ENCODE peak calls at places on chromosomes 12 and 14, in ten cellular contexts. One of them, this sample, is unnamed.

GRCh38 chr12:95820096-95820703 is 29.6 kb upstream of the NTN4 start:
- DNase-seq in Ammon's horn: peak; percentile 46
- DNase-seq in stimulated activated CD8-positive, alpha-beta memory T cell treated with anti-CD3 and anti-CD28 coated beads, Interleukin-15, amount 100 ng/mL, for 24 hours: no peak
- DNase-seq in epithelial cell of prostate: no peak
- DNase-seq in activated effector memory CD4-positive, alpha-beta T cell treated with anti-CD3 and anti-CD28 coated beads, Interleukin-2, amount 50 U/mL, for 16 hours: no peak
- DNase-seq in sciatic nerve: no peak
- DNase-seq in C1 segment of cervical spinal cord: no peak
- DNase-seq in GM04504: no peak
- DNase-seq in IMR-90: peak; percentile 62
- DNase-seq in AG04449: no peak
- DNase-seq in this sample: peak; percentile 25

GRCh38 chr12:7937867-7938506 is 2.0 kb upstream of the SLC2A3 start:
- DNase-seq in C1 segment of cervical spinal cord: no peak
- DNase-seq in epithelial cell of prostate: no peak
- DNase-seq in activated effector memory CD4-positive, alpha-beta T cell treated with anti-CD3 and anti-CD28 coated beads, Interleukin-2, amount 50 U/mL, for 16 hours: peak; percentile 62
- DNase-seq in sciatic nerve: no peak
- DNase-seq in AG04449: no peak
- DNase-seq in stimulated activated CD8-positive, alpha-beta memory T cell treated with anti-CD3 and anti-CD28 coated beads, Interleukin-15, amount 100 ng/mL, for 24 hours: no peak
- DNase-seq in GM04504: no peak
- DNase-seq in IMR-90: no peak
- DNase-seq in Ammon's horn: no peak
- DNase-seq in this sample: peak; percentile 26

GRCh38 chr14:64337901-64338615 is 43.9 kb upstream of the ESR2 start:
- DNase-seq in AG04449: no peak
- DNase-seq in C1 segment of cervical spinal cord: peak; percentile 18
- DNase-seq in GM04504: peak; percentile 28
- DNase-seq in epithelial cell of prostate: peak; percentile 18
- DNase-seq in activated effector memory CD4-positive, alpha-beta T cell treated with anti-CD3 and anti-CD28 coated beads, Interleukin-2, amount 50 U/mL, for 16 hours: no peak
- DNase-seq in sciatic nerve: peak; percentile 70
- DNase-seq in stimulated activated CD8-positive, alpha-beta memory T cell treated with anti-CD3 and anti-CD28 coated beads, Interleukin-15, amount 100 ng/mL, for 24 hours: no peak
- DNase-seq in Ammon's horn: peak; percentile 55
- DNase-seq in IMR-90: peak; percentile 58
- DNase-seq in this sample: peak; percentile 44

GRCh38 chr12:3869860-3870259 is 3.3 kb downstream of the PARP11 start:
- DNase-seq in epithelial cell of prostate: no peak
- DNase-seq in stimulated activated CD8-positive, alpha-beta memory T cell treated with anti-CD3 and anti-CD28 coated beads, Interleukin-15, amount 100 ng/mL, for 24 hours: no peak
- DNase-seq in GM04504: no peak
- DNase-seq in C1 segment of cervical spinal cord: no peak
- DNase-seq in Ammon's horn: no peak
- DNase-seq in activated effector memory CD4-positive, alpha-beta T cell treated with anti-CD3 and anti-CD28 coated beads, Interleukin-2, amount 50 U/mL, for 16 hours: peak; percentile 71
- DNase-seq in sciatic nerve: no peak
- DNase-seq in IMR-90: no peak
- DNase-seq in AG04449: no peak
- DNase-seq in this sample: no peak

GRCh38 chr14:105857816-105858675 is 331.7 kb downstream of the TMEM121 start:
- DNase-seq in AG04449: no peak
- DNase-seq in C1 segment of cervical spinal cord: no peak
- DNase-seq in activated effector memory CD4-positive, alpha-beta T cell treated with anti-CD3 and anti-CD28 coated beads, Interleukin-2, amount 50 U/mL, for 16 hours: peak; percentile 85
- DNase-seq in stimulated activated CD8-positive, alpha-beta memory T cell treated with anti-CD3 and anti-CD28 coated beads, Interleukin-15, amount 100 ng/mL, for 24 hours: no peak
- DNase-seq in epithelial cell of prostate: no peak
- DNase-seq in GM04504: no peak
- DNase-seq in IMR-90: no peak
- DNase-seq in sciatic nerve: peak; percentile 52
- DNase-seq in Ammon's horn: no peak
- DNase-seq in this sample: no peak

GRCh38 chr14:31428011-31428410 is 7.7 kb upstream of the HEATR5A start:
- DNase-seq in C1 segment of cervical spinal cord: no peak
- DNase-seq in activated effector memory CD4-positive, alpha-beta T cell treated with anti-CD3 and anti-CD28 coated beads, Interleukin-2, amount 50 U/mL, for 16 hours: no peak
- DNase-seq in AG04449: no peak
- DNase-seq in Ammon's horn: no peak
- DNase-seq in IMR-90: no peak
- DNase-seq in epithelial cell of prostate: no peak
- DNase-seq in sciatic nerve: no peak
- DNase-seq in GM04504: no peak
- DNase-seq in stimulated activated CD8-positive, alpha-beta memory T cell treated with anti-CD3 and anti-CD28 coated beads, Interleukin-15, amount 100 ng/mL, for 24 hours: no peak
- DNase-seq in this sample: no peak

GRCh38 chr12:123225443-123225842 is 7.5 kb downstream of the MPHOSPH9 start:
- DNase-seq in sciatic nerve: no peak
- DNase-seq in IMR-90: no peak
- DNase-seq in C1 segment of cervical spinal cord: no peak
- DNase-seq in GM04504: no peak
- DNase-seq in epithelial cell of prostate: no peak
- DNase-seq in Ammon's horn: no peak
- DNase-seq in stimulated activated CD8-positive, alpha-beta memory T cell treated with anti-CD3 and anti-CD28 coated beads, Interleukin-15, amount 100 ng/mL, for 24 hours: no peak
- DNase-seq in AG04449: no peak
- DNase-seq in activated effector memory CD4-positive, alpha-beta T cell treated with anti-CD3 and anti-CD28 coated beads, Interleukin-2, amount 50 U/mL, for 16 hours: no peak
- DNase-seq in this sample: no peak

GRCh38 chr14:61140872-61141271 is 140.3 kb downstream of the TMEM30B start:
- DNase-seq in IMR-90: peak; percentile 96
- DNase-seq in C1 segment of cervical spinal cord: no peak
- DNase-seq in GM04504: peak; percentile 60
- DNase-seq in epithelial cell of prostate: no peak
- DNase-seq in Ammon's horn: no peak
- DNase-seq in activated effector memory CD4-positive, alpha-beta T cell treated with anti-CD3 and anti-CD28 coated beads, Interleukin-2, amount 50 U/mL, for 16 hours: no peak
- DNase-seq in AG04449: no peak
- DNase-seq in sciatic nerve: no peak
- DNase-seq in stimulated activated CD8-positive, alpha-beta memory T cell treated with anti-CD3 and anti-CD28 coated beads, Interleukin-15, amount 100 ng/mL, for 24 hours: no peak
- DNase-seq in this sample: peak; percentile 98

GRCh38 chr12:2054091-2055018 is 1.6 kb downstream of the CACNA1C start:
- DNase-seq in sciatic nerve: no peak
- DNase-seq in activated effector memory CD4-positive, alpha-beta T cell treated with anti-CD3 and anti-CD28 coated beads, Interleukin-2, amount 50 U/mL, for 16 hours: no peak
- DNase-seq in Ammon's horn: no peak
- DNase-seq in stimulated activated CD8-positive, alpha-beta memory T cell treated with anti-CD3 and anti-CD28 coated beads, Interleukin-15, amount 100 ng/mL, for 24 hours: no peak
- DNase-seq in GM04504: no peak
- DNase-seq in AG04449: no peak
- DNase-seq in IMR-90: no peak
- DNase-seq in epithelial cell of prostate: no peak
- DNase-seq in C1 segment of cervical spinal cord: no peak
- DNase-seq in this sample: no peak

GRCh38 chr12:75881910-75882309 is 149.7 kb downstream of the PHLDA1 start:
- DNase-seq in GM04504: no peak
- DNase-seq in C1 segment of cervical spinal cord: no peak
- DNase-seq in IMR-90: peak; percentile 43
- DNase-seq in activated effector memory CD4-positive, alpha-beta T cell treated with anti-CD3 and anti-CD28 coated beads, Interleukin-2, amount 50 U/mL, for 16 hours: no peak
- DNase-seq in AG04449: no peak
- DNase-seq in epithelial cell of prostate: no peak
- DNase-seq in Ammon's horn: no peak
- DNase-seq in stimulated activated CD8-positive, alpha-beta memory T cell treated with anti-CD3 and anti-CD28 coated beads, Interleukin-15, amount 100 ng/mL, for 24 hours: no peak
- DNase-seq in sciatic nerve: no peak
- DNase-seq in this sample: peak; percentile 66

GRCh38 chr12:94305293-94305957 is 154.2 kb downstream of the CEP83 start:
- DNase-seq in GM04504: no peak
- DNase-seq in sciatic nerve: no peak
- DNase-seq in activated effector memory CD4-positive, alpha-beta T cell treated with anti-CD3 and anti-CD28 coated beads, Interleukin-2, amount 50 U/mL, for 16 hours: no peak
- DNase-seq in AG04449: no peak
- DNase-seq in C1 segment of cervical spinal cord: no peak
- DNase-seq in stimulated activated CD8-positive, alpha-beta memory T cell treated with anti-CD3 and anti-CD28 coated beads, Interleukin-15, amount 100 ng/mL, for 24 hours: no peak
- DNase-seq in IMR-90: peak; percentile 82
- DNase-seq in Ammon's horn: no peak
- DNase-seq in epithelial cell of prostate: no peak
- DNase-seq in this sample: peak; percentile 95

GRCh38 chr14:102187044-102187443 is 47.3 kb downstream of the WDR20 start:
- DNase-seq in C1 segment of cervical spinal cord: no peak
- DNase-seq in stimulated activated CD8-positive, alpha-beta memory T cell treated with anti-CD3 and anti-CD28 coated beads, Interleukin-15, amount 100 ng/mL, for 24 hours: no peak
- DNase-seq in AG04449: peak; percentile 55
- DNase-seq in epithelial cell of prostate: peak; percentile 34
- DNase-seq in Ammon's horn: peak; percentile 3
- DNase-seq in IMR-90: peak; percentile 87
- DNase-seq in GM04504: peak; percentile 68
- DNase-seq in sciatic nerve: no peak
- DNase-seq in activated effector memory CD4-positive, alpha-beta T cell treated with anti-CD3 and anti-CD28 coated beads, Interleukin-2, amount 50 U/mL, for 16 hours: no peak
- DNase-seq in this sample: peak; percentile 88

GRCh38 chr14:105641075-105641937 is 114.9 kb downstream of the TMEM121 start:
- DNase-seq in C1 segment of cervical spinal cord: no peak
- DNase-seq in sciatic nerve: no peak
- DNase-seq in Ammon's horn: no peak
- DNase-seq in epithelial cell of prostate: no peak
- DNase-seq in GM04504: no peak
- DNase-seq in AG04449: no peak
- DNase-seq in stimulated activated CD8-positive, alpha-beta memory T cell treated with anti-CD3 and anti-CD28 coated beads, Interleukin-15, amount 100 ng/mL, for 24 hours: no peak
- DNase-seq in activated effector memory CD4-positive, alpha-beta T cell treated with anti-CD3 and anti-CD28 coated beads, Interleukin-2, amount 50 U/mL, for 16 hours: peak; percentile 39
- DNase-seq in IMR-90: no peak
- DNase-seq in this sample: no peak

GRCh38 chr14:105119410-105120025 is 49.1 kb downstream of the JAG2 start:
- DNase-seq in AG04449: no peak
- DNase-seq in activated effector memory CD4-positive, alpha-beta T cell treated with anti-CD3 and anti-CD28 coated beads, Interleukin-2, amount 50 U/mL, for 16 hours: no peak
- DNase-seq in epithelial cell of prostate: no peak
- DNase-seq in C1 segment of cervical spinal cord: no peak
- DNase-seq in IMR-90: no peak
- DNase-seq in GM04504: no peak
- DNase-seq in stimulated activated CD8-positive, alpha-beta memory T cell treated with anti-CD3 and anti-CD28 coated beads, Interleukin-15, amount 100 ng/mL, for 24 hours: no peak
- DNase-seq in sciatic nerve: peak; percentile 42
- DNase-seq in Ammon's horn: no peak
- DNase-seq in this sample: no peak

GRCh38 chr12:111310076-111310870 is 58.6 kb downstream of the PHETA1 start:
- DNase-seq in C1 segment of cervical spinal cord: no peak
- DNase-seq in sciatic nerve: no peak
- DNase-seq in epithelial cell of prostate: no peak
- DNase-seq in IMR-90: no peak
- DNase-seq in GM04504: no peak
- DNase-seq in AG04449: no peak
- DNase-seq in Ammon's horn: no peak
- DNase-seq in activated effector memory CD4-positive, alpha-beta T cell treated with anti-CD3 and anti-CD28 coated beads, Interleukin-2, amount 50 U/mL, for 16 hours: no peak
- DNase-seq in stimulated activated CD8-positive, alpha-beta memory T cell treated with anti-CD3 and anti-CD28 coated beads, Interleukin-15, amount 100 ng/mL, for 24 hours: no peak
- DNase-seq in this sample: no peak

This sample was measured in astrocyte.